ENCODE peak calls at places on chromosomes 16 and 17, in eight cellular contexts. S, I, N, C, V, B, F and J are unnamed samples.

GRCh38 chr16:52254753-52255152 is 292.2 kb downstream of the TOX3 start:
- DNase-seq in N (no peak), F (no peak), S (no peak), B (no peak), V (no peak), C (no peak), I (no peak), J (no peak)

GRCh38 chr17:50447870-50448573 is 20.7 kb downstream of the CHAD start:
- DNase-seq in B (no peak), N (no peak), V (no peak), I (no peak), F (no peak), C (no peak), S (no peak), J (no peak)

GRCh38 chr17:15496735-15497134 is 29.3 kb upstream of the CDRT4 start:
- DNase-seq in S (no peak), B (no peak), V (no peak), I (no peak), C (no peak), F (no peak), N (no peak), J (no peak)

GRCh38 chr16:19167710-19168172 is 299 bp upstream of the SYT17 start:
- DNase-seq in S (peak; percentile 25), I (peak; percentile 92), N (peak; percentile 87), B (peak; percentile 90), V (peak; percentile 60), C (peak; percentile 60), F (peak; percentile 96), J (no peak)

GRCh38 chr16:46899443-46900143 is 15.4 kb downstream of the GPT2 start:
- DNase-seq in F (peak; percentile 82), V (no peak), S (no peak), I (no peak), B (no peak), C (no peak), N (no peak), J (no peak)

GRCh38 chr16:77211880-77212735 is 12.9 kb downstream of the SYCE1L start:
- DNase-seq in B (peak; percentile 71), N (peak; percentile 70), S (peak; percentile 66), I (peak; percentile 83), C (peak; percentile 42), V (no peak), F (peak; percentile 82), J (no peak)

GRCh38 chr17:81578038-81578441 is 25.9 kb upstream of the FAAP100 start:
- DNase-seq in F (no peak), N (no peak), S (no peak), I (no peak), V (no peak), C (no peak), B (peak; percentile 40), J (no peak)

GRCh38 chr17:57677301-57677700 is 67.8 kb downstream of the CCDC182 start:
- DNase-seq in F (no peak), C (no peak), I (no peak), N (no peak), B (no peak), S (no peak), V (no peak), J (no peak)

GRCh38 chr16:10103096-10103495 is 79.1 kb downstream of the GRIN2A start:
- DNase-seq in V (no peak), N (no peak), F (no peak), B (no peak), C (no peak), S (no peak), I (no peak), J (no peak)

GRCh38 chr17:63125987-63126386 is 160.0 kb downstream of the TANC2 start:
- DNase-seq in N (no peak), C (no peak), F (no peak), I (no peak), V (no peak), B (no peak), S (no peak), J (no peak)

GRCh38 chr17:4533522-4534502 is 21.4 kb downstream of the MYBBP1A start:
- DNase-seq in V (no peak), S (no peak), C (no peak), N (no peak), F (no peak), I (peak; percentile 66), B (peak; percentile 79), J (no peak)

GRCh38 chr16:54511181-54511731 is 224.7 kb upstream of the IRX3 start:
- DNase-seq in S (no peak), C (no peak), B (no peak), F (peak; percentile 89), N (no peak), I (peak; percentile 36), V (no peak), J (no peak)

GRCh38 chr16:15729152-15729551 is 79.1 kb downstream of the NDE1 start:
- DNase-seq in C (no peak), N (no peak), S (no peak), B (no peak), V (no peak), I (no peak), F (peak; percentile 80), J (no peak)

GRCh38 chr16:57540906-57541753 is 1.3 kb upstream of the ADGRG5 start:
- DNase-seq in S (no peak), B (no peak), F (peak; percentile 35), N (no peak), I (no peak), V (no peak), C (no peak), J (no peak)

GRCh38 chr16:89009343-89010209 is 32.6 kb upstream of the CBFA2T3 start:
- DNase-seq in S (no peak), I (peak; percentile 77), C (peak; percentile 36), V (no peak), N (peak; percentile 39), F (peak; percentile 76), B (peak; percentile 24), J (peak; percentile 88)

GRCh38 chr17:50681260-50682200 is 26.2 kb downstream of the ANKRD40 start:
- DNase-seq in N (peak; percentile 50), F (peak; percentile 96), I (peak; percentile 62), V (peak; percentile 73), C (no peak), S (peak; percentile 71), B (peak; percentile 31), J (no peak)

GRCh38 chr16:79347176-79347715 is 253.3 kb downstream of the MAF start:
- DNase-seq in F (no peak), I (no peak), C (no peak), V (no peak), S (no peak), B (no peak), N (no peak), J (no peak)

GRCh38 chr16:2507052-2507678 is 6.6 kb upstream of the ATP6V0C start:
- DNase-seq in B (no peak), I (no peak), V (no peak), C (peak; percentile 65), F (peak; percentile 65), N (no peak), S (no peak), J (no peak)

GRCh38 chr17:10205549-10206185 is 7.3 kb upstream of the GAS7 start:
- DNase-seq in C (no peak), I (no peak), V (no peak), S (no peak), B (no peak), N (no peak), F (no peak), J (no peak)

GRCh38 chr16:57711331-57711730 is 16.7 kb downstream of the DRC7 start:
- DNase-seq in N (no peak), B (no peak), C (no peak), S (no peak), V (no peak), F (no peak), I (no peak), J (no peak)

GRCh38 chr17:81253358-81254131 is 14.4 kb downstream of the NDUFAF8 start:
- DNase-seq in C (no peak), V (no peak), F (peak; percentile 97), N (peak; percentile 61), S (peak; percentile 72), B (peak; percentile 51), I (peak; percentile 51), J (no peak)

DNA sequence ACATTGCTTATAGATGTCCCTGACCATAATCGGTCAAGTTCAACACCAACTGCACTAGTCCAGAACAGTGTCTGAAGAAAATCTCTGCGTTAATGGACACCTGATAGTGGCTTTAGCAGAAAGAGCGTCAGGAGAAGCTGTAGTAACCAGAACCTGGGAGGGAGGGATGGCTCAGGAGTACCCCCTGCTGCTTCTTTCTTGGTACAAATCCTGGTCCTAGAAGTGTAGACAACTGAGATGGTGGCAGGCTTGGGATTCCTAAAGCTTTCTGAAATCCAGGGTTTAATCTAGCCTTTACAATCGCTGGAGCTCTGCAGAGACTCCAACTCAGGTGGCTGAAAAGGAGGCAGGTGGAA is 5.4 kb downstream of the MAP3K14 start:
- DNase-seq in N (no peak), S (no peak), I (peak; percentile 21), F (no peak), B (no peak), C (no peak), V (no peak), J (no peak)
- TF ChIP-seq CTCF in N (no peak), S (no peak), I (no peak), F (peak; percentile 22), B (no peak), C (no peak), V (no peak), J (peak; percentile 32)

GRCh38 chr17:66790476-66791061 is 44.3 kb upstream of the CACNG5 start:
- DNase-seq in C (no peak), B (no peak), N (no peak), V (no peak), I (no peak), S (no peak), F (no peak), J (no peak)
- TF ChIP-seq CTCF in C (no peak), B (no peak), N (no peak), V (peak; percentile 3), I (peak; percentile 9), S (no peak), F (no peak), J (no peak)

DNA sequence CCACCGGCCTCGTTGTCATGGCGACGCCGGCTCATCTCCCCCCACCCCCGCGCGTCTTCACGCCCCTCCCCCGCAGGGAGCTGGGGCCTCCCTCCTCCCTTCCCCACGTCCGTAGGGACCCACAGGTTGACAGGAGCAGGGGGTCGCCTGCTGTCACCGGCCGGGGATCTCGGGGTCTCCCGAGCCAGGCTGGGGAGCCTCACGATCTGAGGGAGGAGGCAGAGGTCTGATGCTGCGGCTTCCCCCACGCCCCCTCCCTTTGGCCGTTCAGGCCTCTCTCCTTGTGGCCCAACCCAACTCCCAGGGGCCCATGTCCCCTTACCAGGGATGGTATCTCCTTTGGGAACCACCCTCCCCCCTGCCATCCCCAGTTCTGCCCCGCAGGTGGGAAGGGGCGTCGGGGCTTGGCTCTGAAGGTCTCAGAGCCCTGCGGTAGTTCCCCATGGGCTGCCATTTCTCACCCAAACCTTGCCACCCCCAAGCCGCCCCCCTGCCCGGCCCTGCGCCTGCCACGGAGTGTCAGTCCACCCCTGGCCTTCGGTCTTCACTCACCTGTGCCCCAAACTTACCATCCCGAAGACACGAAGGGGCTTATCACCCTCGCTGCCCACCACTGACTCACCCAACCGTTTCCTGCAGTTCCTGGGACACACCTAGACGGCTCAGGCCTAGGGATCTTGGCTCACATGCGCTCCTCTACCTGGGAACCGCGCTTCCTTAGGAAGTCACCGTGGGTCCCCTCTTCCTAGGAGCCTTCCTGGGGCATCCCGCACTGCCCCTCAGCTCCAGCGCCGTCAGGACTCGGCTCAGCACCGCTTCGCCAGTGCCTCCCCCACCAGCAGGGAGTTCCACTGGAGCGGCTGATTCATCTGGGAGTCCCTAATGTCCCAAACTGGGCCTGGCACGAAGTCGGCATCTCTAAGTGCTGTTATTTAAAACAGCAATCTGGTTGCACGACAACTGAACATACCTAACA is 966 bp upstream of the DOC2A start:
- DNase-seq in S (no peak), V (no peak), C (no peak), I (peak; percentile 75), B (no peak), N (peak; percentile 9), F (peak; percentile 93), J (no peak)
- TF ChIP-seq CTCF in S (no peak), V (no peak), C (no peak), I (no peak), B (no peak), N (no peak), F (no peak), J (no peak)

GRCh38 chr16:30524575-30525571 is 1.5 kb downstream of the ZNF768 start:
- DNase-seq in V (no peak), C (no peak), B (no peak), I (no peak), F (peak; percentile 73), N (no peak), S (peak; percentile 28), J (no peak)
- TF ChIP-seq CTCF in V (no peak), C (no peak), B (no peak), I (no peak), F (no peak), N (no peak), S (no peak), J (no peak)